ENCODE peak calls at places on chromosome X, in eight cellular contexts. M is Kasumi-1; X is activated CD4-positive, alpha-beta T cell treated with anti-CD3 and anti-CD28 coated beads, Interleukin-2, amount 50 U/mL, for 48 hours; Y is T-helper 2 cell; L is posterior cingulate gyrus; C is stimulated activated CD8-positive, alpha-beta memory T cell treated with anti-CD3 and anti-CD28 coated beads, Interleukin-7, amount 100 ng/mL, for 1 hour; N is right lobe of liver; O is CD8-positive, alpha-beta memory T cell. A is an unnamed sample.

GRCh38 chrX:71950066-71950465 is 39.4 kb downstream of the NHSL2 start:
- DNase-seq in O (no peak), M (no peak), C (no peak), L (no peak), X (no peak), N (no peak), Y (no peak), A (no peak)

GRCh38 chrX:70494441-70494840 is 49.8 kb downstream of the DLG3 start:
- DNase-seq in L (no peak), C (no peak), N (no peak), O (no peak), X (peak), Y (no peak), M (no peak), A (no peak)

GRCh38 chrX:28847423-28847822 is 260.2 kb downstream of the IL1RAPL1 start:
- DNase-seq in M (no peak), L (peak), C (no peak), X (no peak), Y (no peak), O (no peak), N (no peak), A (no peak)

GRCh38 chrX:2500091-2500680 is 590 bp downstream of the DHRSX start:
- DNase-seq in N (peak), L (no peak), C (no peak), O (no peak), M (no peak), Y (no peak), X (peak), A (no peak)

GRCh38 chrX:149818652-149819051 is 36.9 kb downstream of the MAGEA9 start:
- DNase-seq in N (no peak), M (no peak), X (no peak), O (no peak), C (no peak), L (no peak), Y (no peak), A (no peak)

GRCh38 chrX:44062842-44063241 is 89.7 kb upstream of the NDP start:
- DNase-seq in X (no peak), L (no peak), C (no peak), O (no peak), M (peak), N (no peak), Y (no peak), A (no peak)

GRCh38 chrX:9510366-9510765 is 45.5 kb downstream of the TBL1X start:
- DNase-seq in M (no peak), X (no peak), C (no peak), Y (no peak), N (no peak), O (no peak), L (no peak), A (no peak)

GRCh38 chrX:49308604-49309269 is 5.3 kb downstream of the GAGE10 start:
- DNase-seq in C (no peak), M (no peak), O (no peak), X (peak), N (no peak), Y (no peak), L (no peak), A (no peak)

GRCh38 chrX:56947695-56948094 is 47.6 kb downstream of the SPIN3 start:
- DNase-seq in X (no peak), M (no peak), N (no peak), C (no peak), O (no peak), Y (no peak), L (no peak), A (no peak)

GRCh38 chrX:38041237-38041636 is 34.9 kb downstream of the SYTL5 start:
- DNase-seq in N (no peak), X (no peak), L (no peak), Y (no peak), C (no peak), O (no peak), M (no peak), A (no peak)

GRCh38 chrX:71619193-71619592 is 882 bp upstream of the CXCR3 start:
- DNase-seq in X (peak), M (peak), Y (no peak), C (no peak), L (no peak), O (peak), N (no peak), A (no peak)